ENCODE peak calls at places on chromosomes 4 and X, in four cellular contexts. One of them, this sample, is unnamed.

GRCh38 chr4:126748736-126749135 is 884.0 kb upstream of the INTU start:
- DNase-seq in mesenchymal stem cell: peak
- DNase-seq in IMR-90: peak
- DNase-seq in H9: no peak
- DNase-seq in this sample: no peak

GRCh38 chrX:143437439-143437838 is 79.8 kb downstream of the SPANXN3 start:
- DNase-seq in mesenchymal stem cell: peak
- DNase-seq in IMR-90: no peak
- DNase-seq in H9: no peak
- DNase-seq in this sample: no peak

GRCh38 chr4:74640111-74640903 is 154.0 kb downstream of the BTC start:
- DNase-seq in mesenchymal stem cell: peak
- DNase-seq in IMR-90: peak
- DNase-seq in H9: no peak
- DNase-seq in this sample: no peak

GRCh38 chr4:33071552-33071951 is 2351.4 kb downstream of the PCDH7 start:
- DNase-seq in mesenchymal stem cell: no peak
- DNase-seq in IMR-90: peak
- DNase-seq in H9: no peak
- DNase-seq in this sample: no peak

GRCh38 chrX:107773906-107774435 is 1.6 kb downstream of the TSC22D3 start:
- DNase-seq in mesenchymal stem cell: no peak
- DNase-seq in IMR-90: no peak
- DNase-seq in H9: no peak
- DNase-seq in this sample: no peak

GRCh38 chr4:149063007-149063406 is 620.8 kb upstream of the NR3C2 start:
- DNase-seq in mesenchymal stem cell: no peak
- DNase-seq in IMR-90: no peak
- DNase-seq in H9: no peak
- DNase-seq in this sample: no peak

GRCh38 chr4:144670776-144671175 is 24.8 kb downstream of the HHIP start:
- DNase-seq in mesenchymal stem cell: no peak
- DNase-seq in IMR-90: no peak
- DNase-seq in H9: no peak
- DNase-seq in this sample: no peak

GRCh38 chrX:22760513-22761057 is 239.2 kb upstream of the DDX53 start:
- DNase-seq in mesenchymal stem cell: no peak
- DNase-seq in IMR-90: no peak
- DNase-seq in H9: no peak
- DNase-seq in this sample: no peak

GRCh38 chr4:105106416-105106815 is 40.3 kb upstream of the TET2 start:
- DNase-seq in mesenchymal stem cell: no peak
- DNase-seq in IMR-90: no peak
- DNase-seq in H9: no peak
- DNase-seq in this sample: no peak

GRCh38 chr4:128512161-128512560 is 224.5 kb upstream of the PGRMC2 start:
- DNase-seq in mesenchymal stem cell: no peak
- DNase-seq in IMR-90: no peak
- DNase-seq in H9: no peak
- DNase-seq in this sample: no peak

GRCh38 chr4:177699365-177700213 is 257.4 kb upstream of the AGA start:
- DNase-seq in mesenchymal stem cell: peak
- DNase-seq in IMR-90: peak
- DNase-seq in H9: no peak
- DNase-seq in this sample: no peak

GRCh38 chrX:69361286-69361926 is 142.7 kb upstream of the NALF2 start:
- DNase-seq in mesenchymal stem cell: no peak
- DNase-seq in IMR-90: peak
- DNase-seq in H9: no peak
- DNase-seq in this sample: no peak

GRCh38 chrX:51905711-51906110 is 12.3 kb downstream of the MAGED1 start:
- DNase-seq in mesenchymal stem cell: no peak
- DNase-seq in IMR-90: no peak
- DNase-seq in H9: no peak
- DNase-seq in this sample: no peak

GRCh38 chrX:77009691-77010090 is 437.5 kb upstream of the FGF16 start:
- DNase-seq in mesenchymal stem cell: no peak
- DNase-seq in IMR-90: peak
- DNase-seq in H9: no peak
- DNase-seq in this sample: no peak

GRCh38 chrX:77017093-77017492 is 430.1 kb upstream of the FGF16 start:
- DNase-seq in mesenchymal stem cell: no peak
- DNase-seq in IMR-90: no peak
- DNase-seq in H9: no peak
- DNase-seq in this sample: no peak

DNA sequence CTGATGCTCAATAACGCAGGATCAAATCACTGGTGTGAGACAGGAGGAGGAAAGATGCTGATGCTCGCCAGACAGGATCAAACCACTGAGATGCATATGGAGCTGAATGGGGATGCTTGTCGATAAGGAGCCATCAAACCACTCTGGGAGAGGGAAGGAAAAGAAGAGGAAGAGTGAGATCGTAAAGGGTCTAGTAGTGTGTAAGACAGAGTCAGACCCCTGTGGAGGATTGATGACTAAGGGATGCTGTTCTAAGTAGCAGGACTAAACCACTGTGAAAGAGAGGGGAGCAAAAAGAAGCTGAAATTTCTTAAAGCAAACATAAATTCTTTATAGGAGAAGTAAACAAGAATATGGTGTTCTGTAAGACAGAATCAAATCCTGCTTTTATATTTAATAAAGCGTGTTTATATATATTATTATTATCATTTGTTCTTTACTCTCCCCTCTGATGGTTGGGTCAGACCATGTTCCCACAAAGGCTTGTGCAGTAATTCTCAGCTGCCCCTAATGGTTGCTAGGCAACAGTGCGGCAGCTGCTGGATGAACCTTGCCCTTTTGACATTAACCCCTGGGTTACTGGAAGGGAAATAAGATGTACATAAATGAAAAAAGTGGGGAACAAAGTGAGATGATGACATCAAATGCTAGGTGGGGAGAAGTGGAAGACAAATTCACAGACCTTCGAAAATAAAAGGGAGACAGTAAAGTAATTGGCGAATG is 432.4 kb upstream of the FGF16 start:
- DNase-seq in mesenchymal stem cell: no peak
- DNase-seq in IMR-90: no peak
- DNase-seq in H9: peak
- DNase-seq in this sample: peak
- H3K18ac ChIP-seq in mesenchymal stem cell: no peak
- H3K18ac ChIP-seq in IMR-90: no peak
- H3K18ac ChIP-seq in H9: no peak
- H3K18ac ChIP-seq in this sample: no peak

DNA sequence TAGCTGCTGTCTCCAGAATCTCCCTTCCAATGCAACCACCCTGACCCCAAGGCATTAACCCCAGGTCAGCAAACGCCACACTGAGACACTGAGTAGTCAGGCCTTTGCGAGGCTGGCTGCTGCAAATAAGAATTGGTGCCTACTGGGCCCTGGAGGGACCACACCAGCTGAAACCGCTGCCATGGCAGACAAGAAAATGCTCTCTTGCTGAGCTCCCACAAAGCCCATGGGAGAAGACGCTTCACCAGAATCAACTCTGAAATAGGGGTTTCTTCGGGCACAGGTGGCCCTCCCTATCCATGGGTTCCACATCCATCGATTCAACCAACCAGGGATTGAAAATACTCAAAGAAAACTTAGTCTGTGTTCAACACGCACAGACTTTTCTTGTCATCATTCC is 26.7 kb upstream of the CRMP1 start:
- DNase-seq in mesenchymal stem cell: no peak
- DNase-seq in IMR-90: no peak
- DNase-seq in H9: no peak
- DNase-seq in this sample: no peak
- H2AK5ac ChIP-seq in mesenchymal stem cell: no peak
- H2AK5ac ChIP-seq in IMR-90: no peak
- H2AK5ac ChIP-seq in H9: no peak
- H2AK5ac ChIP-seq in this sample: no peak

GRCh38 chr4:3293410-3294391 is 880 bp downstream of the RGS12 start:
- DNase-seq in mesenchymal stem cell: peak
- DNase-seq in IMR-90: no peak
- DNase-seq in H9: peak
- DNase-seq in this sample: no peak
- H4K8ac ChIP-seq in mesenchymal stem cell: peak
- H4K8ac ChIP-seq in IMR-90: peak
- H4K8ac ChIP-seq in H9: no peak
- H4K8ac ChIP-seq in this sample: peak

DNA sequence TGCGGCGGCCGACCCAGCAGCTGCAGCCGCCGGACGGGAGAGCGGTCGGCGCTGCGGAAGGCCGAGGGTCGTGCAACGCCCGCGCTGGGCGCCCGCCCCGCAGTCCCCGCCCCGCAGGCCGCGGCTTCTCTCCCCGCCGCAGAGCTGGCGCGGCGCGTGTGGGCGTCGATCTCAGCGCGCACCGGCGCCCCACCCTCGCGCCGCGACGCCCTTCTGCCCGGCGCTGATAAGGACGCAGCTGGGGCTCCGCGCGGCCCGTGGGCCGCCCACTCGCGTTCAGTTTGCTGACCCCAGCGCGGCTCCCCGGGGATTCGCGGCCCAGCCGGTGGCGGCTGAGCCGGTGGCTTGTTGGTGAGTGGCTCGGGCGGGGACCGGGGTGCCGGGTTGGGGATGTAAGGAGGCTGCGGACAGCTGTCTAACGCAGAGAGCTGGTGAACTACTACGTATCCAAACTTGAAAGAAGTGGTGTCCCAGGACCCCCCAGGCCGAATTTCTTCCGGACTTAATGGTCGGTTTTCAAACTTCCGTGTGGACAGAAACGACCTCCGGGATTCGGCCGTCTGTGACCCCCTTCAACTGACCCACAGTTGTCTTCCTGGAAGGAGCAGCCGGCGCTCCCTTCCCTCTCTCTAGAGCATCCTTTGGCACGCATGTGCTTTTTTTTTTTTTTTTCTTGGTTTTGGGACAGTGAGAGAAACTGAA is 1.6 kb downstream of the FHDC1 start:
- DNase-seq in mesenchymal stem cell: peak
- DNase-seq in IMR-90: peak
- DNase-seq in H9: no peak
- DNase-seq in this sample: peak
- H3K18ac ChIP-seq in mesenchymal stem cell: no peak
- H3K18ac ChIP-seq in IMR-90: no peak
- H3K18ac ChIP-seq in H9: no peak
- H3K18ac ChIP-seq in this sample: peak

GRCh38 chr4:10182446-10183424 is 66.1 kb upstream of the WDR1 start:
- DNase-seq in mesenchymal stem cell: no peak
- DNase-seq in IMR-90: no peak
- DNase-seq in H9: no peak
- DNase-seq in this sample: no peak

GRCh38 chr4:10181745-10182445 is 65.3 kb upstream of the WDR1 start:
- DNase-seq in mesenchymal stem cell: no peak
- DNase-seq in IMR-90: no peak
- DNase-seq in H9: no peak
- DNase-seq in this sample: no peak

GRCh38 chr4:10179957-10180602 is 63.5 kb upstream of the WDR1 start:
- DNase-seq in mesenchymal stem cell: no peak
- DNase-seq in IMR-90: peak
- DNase-seq in H9: no peak
- DNase-seq in this sample: no peak

GRCh38 chr4:10180603-10180926 is 64.0 kb upstream of the WDR1 start:
- DNase-seq in mesenchymal stem cell: no peak
- DNase-seq in IMR-90: no peak
- DNase-seq in H9: no peak
- DNase-seq in this sample: no peak

DNA sequence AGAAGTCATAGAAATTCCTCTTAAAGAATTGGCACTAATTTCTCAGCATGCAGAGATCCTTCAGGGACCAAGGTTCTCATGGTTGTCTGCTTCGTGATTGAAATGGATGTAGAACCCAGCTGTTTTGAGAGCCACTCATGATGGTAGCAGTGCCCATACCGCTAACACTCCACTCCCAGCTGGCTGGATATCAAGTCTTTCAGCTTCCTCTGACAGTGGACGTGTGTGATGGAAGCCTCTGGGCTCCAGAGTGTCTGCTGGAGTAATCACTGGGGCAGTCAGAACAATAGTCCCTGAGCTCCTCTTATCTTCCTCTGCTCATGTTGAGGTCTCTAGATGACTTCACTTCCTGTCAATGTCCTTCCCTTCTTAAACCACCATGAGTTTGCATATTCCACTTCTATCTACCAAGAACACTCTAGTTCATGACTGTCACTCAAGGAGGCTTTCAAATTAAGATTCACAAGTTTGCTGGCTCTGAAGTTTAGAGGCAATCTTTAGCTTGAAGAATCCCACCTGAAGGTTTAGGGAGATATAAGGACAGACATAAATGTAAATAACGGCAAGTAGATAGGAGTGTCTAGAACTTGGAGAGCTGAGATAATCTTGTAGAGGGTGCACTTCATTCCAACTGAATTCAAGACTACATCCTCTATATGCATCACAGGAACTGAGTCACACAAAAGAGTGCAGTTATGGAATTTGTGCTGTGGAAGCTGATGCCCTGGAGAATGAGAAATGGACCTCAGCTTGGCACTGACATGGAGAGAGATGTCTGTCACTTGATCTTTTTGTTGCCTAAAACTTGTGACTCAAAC is 64.5 kb upstream of the WDR1 start:
- DNase-seq in mesenchymal stem cell: no peak
- DNase-seq in IMR-90: peak
- DNase-seq in H9: no peak
- DNase-seq in this sample: no peak
- H2AK5ac ChIP-seq in mesenchymal stem cell: no peak
- H2AK5ac ChIP-seq in IMR-90: peak
- H2AK5ac ChIP-seq in H9: no peak
- H2AK5ac ChIP-seq in this sample: no peak

GRCh38 chrX:64205441-64205734 is at the start of gene AMER1:
- DNase-seq in mesenchymal stem cell: no peak
- DNase-seq in IMR-90: no peak
- DNase-seq in H9: no peak
- DNase-seq in this sample: no peak

GRCh38 chrX:64206556-64207162 is 1.2 kb upstream of the AMER1 start:
- DNase-seq in mesenchymal stem cell: peak
- DNase-seq in IMR-90: peak
- DNase-seq in H9: no peak
- DNase-seq in this sample: no peak

GRCh38 chrX:64204252-64204651 is 1.3 kb downstream of the AMER1 start:
- DNase-seq in mesenchymal stem cell: peak
- DNase-seq in IMR-90: peak
- DNase-seq in H9: peak
- DNase-seq in this sample: no peak

GRCh38 chrX:64204701-64205440 is 637 bp downstream of the AMER1 start:
- DNase-seq in mesenchymal stem cell: peak
- DNase-seq in IMR-90: peak
- DNase-seq in H9: peak
- DNase-seq in this sample: no peak

GRCh38 chrX:64205735-64206491 is 405 bp upstream of the AMER1 start:
- DNase-seq in mesenchymal stem cell: peak
- DNase-seq in IMR-90: peak
- DNase-seq in H9: peak
- DNase-seq in this sample: peak
- H4K8ac ChIP-seq in mesenchymal stem cell: peak
- H4K8ac ChIP-seq in IMR-90: no peak
- H4K8ac ChIP-seq in H9: no peak
- H4K8ac ChIP-seq in this sample: no peak

GRCh38 chr4:153488719-153489384 is 22.7 kb downstream of the TMEM131L start:
- DNase-seq in mesenchymal stem cell: no peak
- DNase-seq in IMR-90: no peak
- DNase-seq in H9: peak
- DNase-seq in this sample: no peak
- H3K18ac ChIP-seq in mesenchymal stem cell: no peak
- H3K18ac ChIP-seq in IMR-90: peak
- H3K18ac ChIP-seq in H9: peak
- H3K18ac ChIP-seq in this sample: no peak

GRCh38 chr4:148007303-148007702 is 275.4 kb downstream of the ARHGAP10 start:
- DNase-seq in mesenchymal stem cell: peak
- DNase-seq in IMR-90: peak
- DNase-seq in H9: no peak
- DNase-seq in this sample: no peak
- H2AK5ac ChIP-seq in mesenchymal stem cell: no peak
- H2AK5ac ChIP-seq in IMR-90: no peak
- H2AK5ac ChIP-seq in H9: no peak
- H2AK5ac ChIP-seq in this sample: no peak

GRCh38 chr4:112144546-112145325 is 518 bp upstream of the FAM241A start:
- DNase-seq in mesenchymal stem cell: no peak
- DNase-seq in IMR-90: no peak
- DNase-seq in H9: no peak
- DNase-seq in this sample: no peak
- H4K8ac ChIP-seq in mesenchymal stem cell: no peak
- H4K8ac ChIP-seq in IMR-90: peak
- H4K8ac ChIP-seq in H9: no peak
- H4K8ac ChIP-seq in this sample: peak

This sample was measured in neuronal stem cell.